ENCODE peak calls at places on chromosomes 12 and 14, in four cellular contexts. L is uterus, J is brain microvascular endothelial cell, N is astrocyte of the spinal cord. T is an unnamed sample.

GRCh38 chr14:36520601-36521525 is 831 bp upstream of the NKX2-1 start:
- DNase-seq in L (no peak), J (no peak), N (peak), T (peak)

GRCh38 chr12:100995201-100995600 is 200.6 kb downstream of the ANO4 start:
- DNase-seq in L (no peak), N (peak), J (peak), T (no peak)

GRCh38 chr12:84507914-84508313 is 404.7 kb downstream of the SLC6A15 start:
- DNase-seq in N (peak), J (peak), L (no peak), T (peak)

GRCh38 chr14:53929871-53930685 is 26.5 kb downstream of the BMP4 start:
- DNase-seq in N (no peak), L (no peak), J (no peak), T (no peak)

GRCh38 chr14:92519246-92520101 is 5.9 kb downstream of the RIN3 start:
- DNase-seq in L (no peak), N (no peak), J (no peak), T (no peak)

GRCh38 chr14:30005114-30005698 is 77.6 kb upstream of the PRKD1 start:
- DNase-seq in J (peak), N (peak), L (no peak), T (peak)

GRCh38 chr12:27779416-27779815 is 617 bp upstream of the KLHL42 start:
- DNase-seq in L (peak), J (peak), N (peak), T (peak)

GRCh38 chr14:26199599-26200370 is 398.0 kb downstream of the NOVA1 start:
- DNase-seq in L (no peak), J (no peak), N (peak), T (peak)

GRCh38 chr14:57889245-57889644 is 23.4 kb upstream of the SLC35F4 start:
- DNase-seq in L (peak), J (no peak), N (peak), T (peak)

GRCh38 chr12:110366474-110367208 is 36.9 kb downstream of the ANAPC7 start:
- DNase-seq in J (no peak), L (no peak), N (no peak), T (no peak)

GRCh38 chr12:53045646-53046045 is 4.2 kb upstream of the TNS2 start:
- DNase-seq in J (no peak), L (peak), N (no peak), T (no peak)
- H3K4me3 ChIP-seq in J (no peak), L (peak), N (peak), T (no peak)

DNA sequence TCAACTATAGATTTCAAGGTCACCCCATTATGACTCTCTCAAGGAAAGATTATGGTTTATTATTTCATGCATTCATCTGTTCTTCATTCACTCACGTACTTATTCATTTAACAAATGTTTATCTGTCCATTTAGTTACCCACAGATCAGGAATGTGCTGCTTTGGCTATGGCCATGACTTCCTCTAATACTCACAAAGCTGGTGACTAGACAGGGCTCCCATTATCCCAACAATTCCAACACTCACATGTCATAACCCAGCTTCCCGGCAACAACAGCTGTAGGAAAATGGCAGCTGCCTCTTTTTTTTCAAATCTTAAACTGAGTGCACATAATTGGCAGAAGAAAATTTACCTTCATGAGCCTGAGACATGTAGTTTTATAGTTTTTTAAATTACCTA is 190.8 kb upstream of the CCDC196 start:
- DNase-seq in N (no peak), J (no peak), L (no peak), T (no peak)
- TF ChIP-seq CTCF in N (no peak), J (no peak), L (no peak), T (no peak)

GRCh38 chr12:108854055-108854452 is 3.3 kb downstream of the SSH1 start:
- DNase-seq in N (peak), L (peak), J (peak), T (peak)
- H3K4me3 ChIP-seq in N (peak), L (no peak), J (no peak), T (peak)

DNA sequence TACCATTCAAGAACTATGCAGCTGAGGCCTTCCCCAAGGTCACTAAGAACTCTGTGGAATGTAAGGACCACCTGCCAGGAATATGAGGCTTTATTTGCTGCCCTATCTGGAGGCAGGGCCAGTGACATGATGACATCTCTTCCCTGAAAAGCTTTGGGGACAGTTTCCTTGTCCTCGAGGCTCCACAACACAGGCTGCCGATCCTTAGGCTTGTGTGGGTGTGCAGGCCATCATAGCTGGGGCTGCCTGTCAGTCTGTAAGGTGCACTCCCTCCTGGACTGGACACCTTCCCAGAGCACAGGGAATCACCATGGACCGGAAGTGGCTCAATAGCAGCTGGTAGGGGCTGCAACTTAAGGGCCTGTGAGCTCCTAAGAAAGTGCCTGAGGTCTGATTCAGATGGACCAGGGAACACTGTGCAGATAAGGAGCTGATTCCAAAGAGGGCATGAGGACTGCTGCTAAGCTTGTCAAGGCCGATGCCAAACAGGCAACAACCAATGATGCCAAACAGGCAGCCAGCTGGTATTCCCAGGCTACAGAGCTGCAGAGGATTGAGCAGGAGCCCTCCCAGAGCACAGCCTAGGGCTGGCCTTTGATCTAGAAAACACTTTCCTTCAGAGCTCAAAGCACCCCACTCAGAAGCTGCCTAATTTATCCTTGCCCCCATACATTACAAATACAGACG is 84.3 kb downstream of the CRACR2A start:
- DNase-seq in L (no peak), J (no peak), N (no peak), T (no peak)
- TF ChIP-seq CTCF in L (no peak), J (no peak), N (no peak), T (no peak)

GRCh38 chr12:52403561-52403960 is 2.6 kb downstream of the KRT82 start:
- DNase-seq in N (no peak), L (no peak), J (no peak), T (no peak)
- H3K4me3 ChIP-seq in N (no peak), L (no peak), J (no peak), T (no peak)

DNA sequence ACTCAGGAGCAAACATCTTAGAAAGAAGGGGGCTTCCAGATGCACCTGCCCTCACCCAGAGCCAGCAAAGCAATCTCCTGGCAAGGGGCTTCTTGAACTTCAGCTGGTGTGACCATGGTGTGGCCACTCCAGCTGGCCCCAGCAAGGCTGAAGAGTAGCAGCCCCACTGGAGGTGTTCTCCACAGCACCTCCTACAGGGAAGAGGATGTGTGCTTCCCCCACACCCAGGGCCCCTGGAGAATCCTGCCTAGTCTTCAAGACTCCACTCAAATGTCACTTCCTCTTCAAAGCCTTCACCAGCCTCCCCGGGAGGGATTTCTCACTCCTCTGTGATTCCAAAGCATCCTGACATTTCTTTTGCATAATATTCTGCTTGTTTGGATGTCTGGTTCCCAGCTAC is 8.5 kb downstream of the RAB15 start:
- DNase-seq in J (no peak), N (no peak), L (no peak), T (no peak)
- TF ChIP-seq CTCF in J (peak), N (no peak), L (no peak), T (peak)

DNA sequence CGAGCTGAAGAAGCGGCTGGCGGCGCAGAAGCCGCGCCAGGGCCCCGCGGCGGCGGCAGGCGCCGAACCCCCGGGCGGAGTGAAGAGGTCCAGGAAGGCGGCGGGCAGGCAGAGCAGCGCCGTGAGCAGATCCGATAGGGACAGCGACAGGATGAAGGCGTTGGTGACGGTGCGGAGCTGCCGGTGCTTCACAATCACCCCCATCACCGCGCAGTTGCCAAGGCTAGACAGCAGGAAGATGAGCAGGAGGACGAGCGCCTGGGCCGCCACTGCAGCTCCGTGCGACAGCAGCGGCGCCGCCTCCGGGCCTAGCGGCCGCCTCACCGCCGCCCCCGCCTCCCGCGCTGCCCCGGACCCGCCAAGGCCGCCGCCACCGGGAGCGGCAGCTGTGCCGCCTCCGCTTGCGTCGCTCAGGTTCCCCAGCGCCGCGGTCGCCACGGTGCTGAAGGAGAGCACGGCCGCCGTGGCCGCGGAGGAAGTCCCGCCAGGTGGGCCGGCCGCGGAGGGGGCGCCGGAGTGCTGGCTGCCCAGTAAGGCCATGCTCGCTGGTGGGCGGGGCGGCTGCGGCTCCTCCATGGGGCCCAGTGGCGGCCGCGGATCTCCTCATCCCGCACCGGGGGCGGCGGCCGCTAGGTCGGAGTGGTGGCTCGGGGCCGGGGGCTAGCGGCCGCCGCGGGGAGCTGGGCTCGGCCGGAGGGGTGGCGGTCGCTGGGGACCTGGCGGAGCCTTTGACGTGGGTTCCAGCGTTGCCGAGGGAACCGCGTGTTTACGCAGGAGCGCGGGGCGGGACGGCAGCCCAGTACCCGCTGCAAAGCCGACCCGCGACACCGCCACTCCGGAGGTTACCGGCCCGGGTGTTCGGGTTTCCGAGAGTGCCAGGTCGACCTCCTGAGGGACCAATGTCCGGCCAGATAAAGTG is at the start of gene GPR135:
- DNase-seq in J (no peak), L (peak), N (peak), T (peak)
- H3K4me3 ChIP-seq in J (peak), L (peak), N (peak), T (peak)

DNA sequence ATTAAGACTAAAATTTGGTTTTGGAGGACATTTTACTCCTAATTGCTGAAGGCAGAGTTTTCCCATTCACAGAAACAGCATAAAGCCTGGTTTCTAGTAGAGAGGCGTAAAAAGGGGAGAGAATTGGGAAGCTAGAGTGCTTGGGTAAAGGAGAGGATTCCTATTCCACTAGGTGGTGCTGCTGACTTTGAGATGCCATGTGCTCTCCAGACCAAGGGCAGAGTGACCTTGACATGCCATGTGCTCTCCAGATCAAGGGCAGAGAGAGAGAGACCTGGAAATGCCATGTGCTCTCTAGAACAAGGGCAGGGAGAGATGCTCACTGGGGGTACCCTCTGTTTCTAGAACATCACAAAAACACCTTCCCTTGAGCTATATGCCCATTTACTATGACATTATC is 176.2 kb upstream of the PDZRN4 start:
- DNase-seq in N (no peak), J (no peak), L (no peak), T (no peak)
- TF ChIP-seq CTCF in N (no peak), J (no peak), L (no peak), T (no peak)

GRCh38 chr14:61747342-61747741 is 14.9 kb upstream of the SNAPC1 start:
- DNase-seq in L (no peak), N (peak), J (no peak), T (peak)
- H3K4me3 ChIP-seq in L (no peak), N (no peak), J (no peak), T (no peak)

GRCh38 chr12:106956048-106956935 is 585 bp downstream of the TMEM263 start:
- DNase-seq in N (peak), J (peak), L (peak), T (peak)
- TF ChIP-seq CTCF in N (peak), J (peak), L (no peak), T (no peak)